ENCODE peak calls at places on chromosome 16, in ten cellular contexts. C is central memory CD8-positive, alpha-beta T cell; I is T follicular helper cell; G is vagina; K is upper lobe of right lung; F is CD8-positive, alpha-beta T cell; E is WTC11; Q is type B pancreatic cell; U is HEK293T; N is AML-193. W is an unnamed sample.
A peak's percentile ranks its signal among the peaks of the same experiment; 100 is the strongest.

GRCh38 chr16:2151188-2152091 is 3.0 kb downstream of the RAB26 start:
- DNase-seq in C (no peak), I (no peak), E (peak; percentile 21), U (no peak), G (no peak), F (no peak), N (no peak), Q (no peak), K (no peak), W (no peak)

GRCh38 chr16:2388875-2389433 is 40.3 kb upstream of the CCNF start:
- DNase-seq in E (no peak), K (no peak), G (no peak), C (no peak), U (no peak), F (no peak), Q (no peak), I (no peak), N (no peak), W (no peak)

GRCh38 chr16:79169239-79169638 is 431.3 kb downstream of the MAF start:
- DNase-seq in Q (no peak), E (peak; percentile 40), U (no peak), F (no peak), I (no peak), N (no peak), G (no peak), K (no peak), C (no peak), W (peak; percentile 11)

GRCh38 chr16:86889974-86890373 is 311.6 kb downstream of the FOXL1 start:
- DNase-seq in I (no peak), U (no peak), K (no peak), F (no peak), G (no peak), N (no peak), C (no peak), E (no peak), Q (no peak), W (no peak)

GRCh38 chr16:49463529-49463928 is 89.9 kb downstream of the C16orf78 start:
- DNase-seq in N (no peak), E (no peak), C (peak; percentile 78), F (peak; percentile 61), I (peak; percentile 75), Q (peak; percentile 61), K (no peak), G (peak; percentile 22), U (no peak), W (peak; percentile 76)

GRCh38 chr16:85667261-85667660 is 21.5 kb downstream of the GINS2 start:
- DNase-seq in Q (no peak), U (no peak), F (no peak), G (no peak), N (no peak), C (no peak), I (no peak), E (no peak), K (no peak), W (no peak)

GRCh38 chr16:31350275-31351005 is 4.5 kb upstream of the ITGAX start:
- DNase-seq in F (no peak), Q (no peak), I (no peak), U (no peak), K (peak; percentile 67), G (no peak), C (no peak), N (peak; percentile 45), E (no peak), W (no peak)

GRCh38 chr16:56203052-56203451 is 11.8 kb downstream of the GNAO1 start:
- DNase-seq in F (no peak), K (no peak), N (no peak), E (peak; percentile 45), C (peak; percentile 43), I (peak; percentile 42), Q (no peak), G (no peak), U (peak; percentile 53), W (peak; percentile 37)

GRCh38 chr16:24852281-24852721 is 6.5 kb downstream of the SLC5A11 start:
- DNase-seq in U (no peak), C (no peak), N (no peak), G (no peak), F (no peak), Q (no peak), I (no peak), K (no peak), E (no peak), W (no peak)

GRCh38 chr16:84302111-84302954 is 7.7 kb downstream of the WFDC1 start:
- DNase-seq in K (no peak), N (no peak), Q (no peak), I (no peak), F (no peak), C (no peak), G (no peak), U (no peak), E (no peak), W (no peak)

GRCh38 chr16:49443576-49443975 is 70.0 kb downstream of the C16orf78 start:
- DNase-seq in I (no peak), K (no peak), F (no peak), C (no peak), Q (no peak), G (no peak), N (no peak), E (no peak), U (no peak), W (no peak)

GRCh38 chr16:24645739-24646645 is 83.5 kb upstream of the TNRC6A start:
- DNase-seq in E (no peak), I (no peak), C (no peak), G (no peak), F (no peak), K (no peak), Q (no peak), N (no peak), U (no peak), W (no peak)

GRCh38 chr16:67150833-67151396 is at the start of gene B3GNT9:
- DNase-seq in E (peak; percentile 77), Q (no peak), N (no peak), F (no peak), K (peak; percentile 91), C (no peak), U (no peak), G (no peak), I (no peak), W (no peak)

GRCh38 chr16:2357331-2357730 is 16.8 kb upstream of the ABCA3 start:
- DNase-seq in N (no peak), E (no peak), K (no peak), G (no peak), F (no peak), I (no peak), Q (no peak), C (no peak), U (no peak), W (no peak)

GRCh38 chr16:11497851-11498289 is 88.8 kb downstream of the LITAF start:
- DNase-seq in G (no peak), K (no peak), C (no peak), E (no peak), I (no peak), U (no peak), Q (no peak), N (no peak), F (no peak), W (no peak)

GRCh38 chr16:11087691-11088431 is 143.5 kb downstream of the CLEC16A start:
- DNase-seq in N (no peak), C (no peak), G (no peak), F (peak; percentile 25), U (no peak), K (no peak), I (no peak), Q (no peak), E (peak; percentile 31), W (no peak)

GRCh38 chr16:1933097-1933661 is 9.8 kb downstream of the MSRB1 start:
- DNase-seq in U (no peak), E (no peak), I (no peak), F (no peak), N (no peak), C (no peak), Q (no peak), G (no peak), K (peak; percentile 51), W (no peak)

GRCh38 chr16:88506723-88507122 is 53.6 kb downstream of the ZFPM1 start:
- DNase-seq in C (no peak), N (no peak), G (no peak), Q (no peak), U (no peak), I (no peak), E (no peak), K (no peak), F (no peak), W (no peak)

GRCh38 chr16:46428108-46429061 is 192.8 kb downstream of the SHCBP1 start:
- DNase-seq in I (no peak), F (no peak), K (no peak), U (no peak), Q (peak; percentile 62), N (no peak), E (no peak), G (no peak), C (no peak), W (no peak)

GRCh38 chr16:57845115-57845514 is 42.8 kb upstream of the KIFC3 start:
- DNase-seq in U (no peak), N (no peak), K (no peak), E (no peak), Q (no peak), C (no peak), G (no peak), F (no peak), I (no peak), W (no peak)

GRCh38 chr16:6165330-6165984 is 1067.9 kb upstream of the EEF2KMT start:
- DNase-seq in Q (no peak), C (no peak), I (no peak), G (no peak), K (no peak), U (no peak), F (no peak), E (no peak), N (no peak), W (no peak)

GRCh38 chr16:87297918-87298631 is 19.1 kb downstream of the C16orf95 start:
- DNase-seq in F (peak; percentile 13), Q (no peak), U (peak; percentile 76), N (peak; percentile 3), I (peak; percentile 11), G (no peak), C (no peak), K (no peak), E (peak; percentile 82), W (no peak)

GRCh38 chr16:20674684-20675487 is 22.6 kb downstream of the ACSM1 start:
- DNase-seq in U (no peak), K (no peak), N (no peak), F (no peak), E (no peak), C (no peak), G (no peak), Q (no peak), I (no peak), W (no peak)

GRCh38 chr16:847681-848445 is 47.3 kb upstream of the GNG13 start:
- DNase-seq in C (no peak), G (no peak), K (no peak), U (no peak), I (no peak), E (no peak), F (no peak), N (no peak), Q (no peak), W (no peak)

GRCh38 chr16:67392301-67393059 is 818 bp downstream of the TPPP3 start:
- DNase-seq in U (no peak), Q (no peak), K (peak; percentile 61), I (no peak), E (no peak), N (no peak), G (no peak), F (no peak), C (no peak), W (no peak)

GRCh38 chr16:87042551-87043272 is 274.5 kb downstream of the C16orf95 start:
- DNase-seq in E (no peak), Q (no peak), I (no peak), G (no peak), K (no peak), F (no peak), N (no peak), C (no peak), U (no peak), W (no peak)

GRCh38 chr16:70706948-70707465 is 21.2 kb upstream of the MTSS2 start:
- DNase-seq in N (no peak), F (no peak), Q (no peak), I (no peak), U (no peak), K (no peak), G (no peak), E (no peak), C (no peak), W (no peak)

GRCh38 chr16:67092227-67092626 is 17.5 kb upstream of the PHAF1 start:
- DNase-seq in F (no peak), K (no peak), E (no peak), I (no peak), Q (no peak), N (no peak), G (no peak), C (no peak), U (no peak), W (no peak)

W was measured in activated T-helper 1 cell treated with anti-CD3 and anti-CD28 coated beads, Interleukin-12 subunit alpha, Interleukin-12 subunit beta, Interleukin-2, Interleukin-4 antibody, amounts not matched to agents 30 ng/mL and 10 ng/mL and 1 ng/mL, durations not matched to agents 14 hours and 24 hours and 36 hours.